ENCODE peak calls at places on chromosomes 6 and 20, in six cellular contexts. U is RPMI8226; P is stimulated activated CD4-positive, alpha-beta T cell treated with anti-CD3 and anti-CD28 coated beads, TNF-alpha, amount 100 ng/mL, for 24 hours; Q is CD8-positive, alpha-beta T cell; C is ACHN; L is T follicular helper cell. V is an unnamed sample.

GRCh38 chr20:60001027-60001567 is 42.9 kb downstream of the CDH26 start:
- DNase-seq in U (no peak), P (no peak), Q (no peak), C (no peak), L (no peak), V (no peak)

GRCh38 chr20:61957961-61958715 is 107.5 kb downstream of the TAF4 start:
- DNase-seq in U (no peak), P (peak), Q (no peak), C (no peak), L (no peak), V (no peak)

GRCh38 chr6:79614326-79615285 is 16.5 kb upstream of the SH3BGRL2 start:
- DNase-seq in U (no peak), P (no peak), Q (no peak), C (no peak), L (no peak), V (no peak)

GRCh38 chr6:10146723-10147451 is 268.0 kb downstream of the TFAP2A start:
- DNase-seq in U (peak), P (no peak), Q (no peak), C (peak), L (no peak), V (no peak)

GRCh38 chr6:116029535-116029934 is 31.2 kb downstream of the FRK start:
- DNase-seq in U (no peak), P (no peak), Q (no peak), C (no peak), L (no peak), V (no peak)

GRCh38 chr6:169520104-169520503 is 181.7 kb downstream of the WDR27 start:
- DNase-seq in U (no peak), P (no peak), Q (no peak), C (peak), L (no peak), V (no peak)

GRCh38 chr6:38413097-38413800 is 226.5 kb downstream of the BTBD9 start:
- DNase-seq in U (no peak), P (no peak), Q (no peak), C (no peak), L (no peak), V (no peak)

GRCh38 chr6:105120570-105120969 is 59.2 kb downstream of the POPDC3 start:
- DNase-seq in U (no peak), P (no peak), Q (no peak), C (no peak), L (no peak), V (no peak)

GRCh38 chr6:170267688-170268087 is 23.2 kb downstream of the DLL1 start:
- DNase-seq in U (no peak), P (no peak), Q (no peak), C (no peak), L (no peak), V (no peak)

GRCh38 chr6:13194852-13195251 is 133.5 kb downstream of the TBC1D7 start:
- DNase-seq in U (peak), P (no peak), Q (no peak), C (peak), L (no peak), V (no peak)

GRCh38 chr6:73532288-73532687 is 11.5 kb upstream of the EEF1A1 start:
- DNase-seq in U (no peak), P (no peak), Q (no peak), C (no peak), L (no peak), V (no peak)

GRCh38 chr20:4038047-4038459 is 22.7 kb upstream of the RNF24 start:
- DNase-seq in U (peak), P (peak), Q (peak), C (no peak), L (peak), V (peak)

GRCh38 chr6:12286381-12287132 is 3.6 kb upstream of the EDN1 start:
- DNase-seq in U (no peak), P (no peak), Q (no peak), C (no peak), L (no peak), V (no peak)

GRCh38 chr6:3296113-3296512 is 37.4 kb downstream of the PSMG4 start:
- DNase-seq in U (no peak), P (no peak), Q (no peak), C (no peak), L (no peak), V (no peak)

GRCh38 chr6:33692760-33693158 is 18.7 kb downstream of the UQCC2 start:
- DNase-seq in U (no peak), P (peak), Q (peak), C (no peak), L (peak), V (peak)

GRCh38 chr20:58714340-58714922 is 21.8 kb downstream of the NPEPL1 start:
- DNase-seq in U (no peak), P (no peak), Q (no peak), C (no peak), L (no peak), V (no peak)

GRCh38 chr6:144776031-144776819 is 491.1 kb downstream of the UTRN start:
- DNase-seq in U (no peak), P (no peak), Q (no peak), C (peak), L (no peak), V (no peak)

GRCh38 chr6:127464881-127465459 is 5.8 kb upstream of the KIAA0408 start:
- DNase-seq in U (peak), P (peak), Q (peak), C (peak), L (peak), V (peak)

GRCh38 chr6:7691675-7692452 is 34.0 kb upstream of the BMP6 start:
- DNase-seq in U (no peak), P (no peak), Q (no peak), C (peak), L (no peak), V (no peak)

GRCh38 chr20:58271596-58272460 is 37.7 kb upstream of the RAB22A start:
- DNase-seq in U (no peak), P (peak), Q (no peak), C (no peak), L (no peak), V (no peak)

GRCh38 chr6:137452331-137452894 is 41.8 kb downstream of the OLIG3 start:
- DNase-seq in U (no peak), P (no peak), Q (no peak), C (no peak), L (no peak), V (no peak)

GRCh38 chr6:52595000-52595795 is 18.3 kb upstream of the TRAM2 start:
- DNase-seq in U (peak), P (no peak), Q (no peak), C (peak), L (no peak), V (no peak)

GRCh38 chr6:119637768-119638167 is 288.2 kb upstream of the MAN1A1 start:
- DNase-seq in U (no peak), P (no peak), Q (no peak), C (no peak), L (no peak), V (no peak)

GRCh38 chr6:187252-187840 is 104.9 kb upstream of the DUSP22 start:
- DNase-seq in U (no peak), P (no peak), Q (no peak), C (no peak), L (no peak), V (no peak)

GRCh38 chr20:50624351-50625016 is 66.9 kb downstream of the RIPOR3 start:
- DNase-seq in U (peak), P (no peak), Q (no peak), C (peak), L (no peak), V (no peak)

GRCh38 chr6:2434116-2434515 is 188.7 kb upstream of the GMDS start:
- DNase-seq in U (no peak), P (no peak), Q (no peak), C (peak), L (no peak), V (no peak)